ENCODE peak calls at places on chromosomes 4 and X, in ten cellular contexts. L, A, V, G, T, W, Z, O, Q and J are unnamed samples.

GRCh38 chrX:101397779-101398178 is 7.0 kb downstream of the RPL36A start:
- DNase-seq in L (no peak), A (no peak), V (no peak), G (no peak), T (no peak), W (no peak), Z (no peak), O (no peak), Q (no peak), J (no peak)

GRCh38 chr4:39320381-39321115 is 45.6 kb downstream of the RFC1 start:
- DNase-seq in L (no peak), A (no peak), V (no peak), G (no peak), T (no peak), W (no peak), Z (no peak), O (no peak), Q (no peak), J (no peak)

GRCh38 chrX:20479896-20480295 is 213.2 kb upstream of the RPS6KA3 start:
- DNase-seq in L (no peak), A (no peak), V (no peak), G (no peak), T (no peak), W (no peak), Z (no peak), O (no peak), Q (no peak), J (no peak)

GRCh38 chrX:139429913-139430312 is 100.6 kb upstream of the F9 start:
- DNase-seq in L (no peak), A (no peak), V (no peak), G (no peak), T (no peak), W (no peak), Z (no peak), O (no peak), Q (peak), J (no peak)

GRCh38 chrX:147875866-147876596 is 35.7 kb upstream of the FMR1 start:
- DNase-seq in L (no peak), A (no peak), V (no peak), G (no peak), T (no peak), W (no peak), Z (no peak), O (no peak), Q (no peak), J (no peak)

GRCh38 chrX:19849433-19850190 is 37.8 kb downstream of the SH3KBP1 start:
- DNase-seq in L (no peak), A (no peak), V (no peak), G (no peak), T (no peak), W (no peak), Z (no peak), O (no peak), Q (no peak), J (no peak)

GRCh38 chr4:163391756-163392155 is 48.1 kb downstream of the NPY5R start:
- DNase-seq in L (no peak), A (no peak), V (no peak), G (no peak), T (no peak), W (no peak), Z (no peak), O (no peak), Q (no peak), J (no peak)

GRCh38 chrX:136146614-136147319 is 566 bp upstream of the FHL1 start:
- DNase-seq in L (peak), A (no peak), V (no peak), G (no peak), T (no peak), W (peak), Z (peak), O (no peak), Q (no peak), J (peak)

GRCh38 chrX:49155243-49155899 is 7.2 kb upstream of the MAGIX start:
- DNase-seq in L (no peak), A (peak), V (no peak), G (no peak), T (no peak), W (no peak), Z (peak), O (peak), Q (peak), J (no peak)

GRCh38 chrX:2343413-2343812 is 157.4 kb downstream of the DHRSX start:
- DNase-seq in L (no peak), A (no peak), V (no peak), G (no peak), T (no peak), W (no peak), Z (no peak), O (no peak), Q (no peak), J (no peak)

GRCh38 chr4:31334086-31334910 is 614.1 kb downstream of the PCDH7 start:
- DNase-seq in L (no peak), A (no peak), V (no peak), G (no peak), T (no peak), W (no peak), Z (no peak), O (no peak), Q (no peak), J (no peak)

GRCh38 chr4:91630054-91630453 is 673.7 kb upstream of the GRID2 start:
- DNase-seq in L (no peak), A (no peak), V (no peak), G (no peak), T (no peak), W (no peak), Z (no peak), O (no peak), Q (no peak), J (no peak)

GRCh38 chr4:80173387-80173786 is 23.9 kb upstream of the PRDM8 start:
- DNase-seq in L (no peak), A (no peak), V (no peak), G (no peak), T (peak), W (no peak), Z (peak), O (no peak), Q (no peak), J (no peak)